ENCODE peak calls at places on chromosome 4, in four cellular contexts. K is K562, C is GM12891, F is GM12878. W is an unnamed sample.

GRCh38 chr4:140252742-140253555 is 99.0 kb upstream of the MAML3 start:
- DNase-seq in F (no peak), K (peak; percentile 81), C (peak; percentile 50), W (peak; percentile 46)

GRCh38 chr4:27692098-27692679 is 831.5 kb downstream of the STIM2 start:
- DNase-seq in C (no peak), K (no peak), F (no peak), W (no peak)

GRCh38 chr4:152044341-152044740 is 283.5 kb upstream of the GATB start:
- DNase-seq in K (no peak), F (no peak), C (no peak), W (no peak)

GRCh38 chr4:37872310-37872988 is 18.4 kb upstream of the TBC1D1 start:
- DNase-seq in F (no peak), K (no peak), C (no peak), W (no peak)

GRCh38 chr4:100489316-100489715 is 28.5 kb downstream of the EMCN start:
- DNase-seq in F (no peak), K (no peak), C (no peak), W (no peak)

GRCh38 chr4:107825072-107825789 is 499 bp downstream of the SGMS2 start:
- DNase-seq in F (no peak), C (no peak), K (no peak), W (peak; percentile 57)

GRCh38 chr4:107857741-107858140 is 33.0 kb downstream of the SGMS2 start:
- DNase-seq in F (no peak), C (no peak), K (no peak), W (no peak)

GRCh38 chr4:110636677-110637407 is 14.0 kb upstream of the PITX2 start:
- DNase-seq in K (no peak), C (no peak), F (no peak), W (no peak)

GRCh38 chr4:108155373-108155772 is 13.4 kb downstream of the LEF1 start:
- DNase-seq in K (no peak), C (no peak), F (no peak), W (no peak)

GRCh38 chr4:149699642-149700041 is 116.0 kb downstream of the IQCM start:
- DNase-seq in F (no peak), C (no peak), K (no peak), W (no peak)

GRCh38 chr4:146132445-146132844 is 43.1 kb upstream of the LSM6 start:
- DNase-seq in F (peak; percentile 70), K (no peak), C (peak; percentile 8), W (no peak)

GRCh38 chr4:159946983-159947645 is 844.2 kb downstream of the RAPGEF2 start:
- DNase-seq in K (peak; percentile 2), C (no peak), F (peak; percentile 2), W (peak; percentile 6)

GRCh38 chr4:139576219-139576618 is 20.2 kb upstream of the SETD7 start:
- DNase-seq in K (no peak), F (no peak), C (no peak), W (no peak)

GRCh38 chr4:141158219-141158618 is 24.9 kb upstream of the RNF150 start:
- DNase-seq in C (no peak), K (peak; percentile 19), F (no peak), W (no peak)

GRCh38 chr4:37188100-37188499 is 56.4 kb upstream of the NWD2 start:
- DNase-seq in K (peak; percentile 25), C (no peak), F (no peak), W (peak; percentile 3)

GRCh38 chr4:155759372-155760252 is 791 bp downstream of the GUCY1B1 start:
- DNase-seq in K (peak; percentile 7), F (no peak), C (peak; percentile 12), W (no peak)

GRCh38 chr4:1055721-1056590 is 44.5 kb downstream of the FGFRL1 start:
- DNase-seq in K (peak; percentile 87), F (no peak), C (no peak), W (no peak)

GRCh38 chr4:17869327-17869726 is 58.5 kb downstream of the NCAPG start:
- DNase-seq in C (no peak), K (no peak), F (no peak), W (no peak)

GRCh38 chr4:118918388-118918787 is 29.7 kb downstream of the SYNPO2 start:
- DNase-seq in F (no peak), K (no peak), C (no peak), W (no peak)

GRCh38 chr4:1851575-1852415 is 4.2 kb downstream of the LETM1 start:
- DNase-seq in C (no peak), F (no peak), K (no peak), W (no peak)

GRCh38 chr4:137621056-137621455 is 88.8 kb upstream of the PCDH18 start:
- DNase-seq in C (no peak), F (no peak), K (no peak), W (no peak)

GRCh38 chr4:92303621-92304027 is at the start of gene GRID2:
- DNase-seq in C (no peak), K (no peak), F (no peak), W (no peak)

GRCh38 chr4:1675802-1676137 is 8.3 kb downstream of the FAM53A start:
- DNase-seq in F (no peak), K (no peak), C (no peak), W (no peak)

DNA sequence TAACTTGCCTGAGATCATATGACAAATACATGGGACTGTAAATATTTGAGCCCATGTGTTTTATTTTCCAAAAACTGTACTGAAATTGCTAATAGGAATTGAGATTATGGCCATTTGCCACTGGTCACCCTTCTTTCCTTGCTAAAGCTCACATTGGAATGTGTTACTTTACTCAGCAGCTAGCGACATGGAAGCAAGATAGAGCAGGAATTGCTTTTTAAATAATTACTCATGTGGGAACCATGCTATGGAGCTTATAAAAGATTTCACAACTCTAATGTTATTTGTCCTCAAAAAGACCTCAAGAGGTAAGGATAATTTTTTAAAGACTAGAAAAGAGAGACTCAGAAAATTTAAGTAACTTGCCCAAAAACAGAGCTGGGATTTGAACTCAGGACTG is 48.8 kb upstream of the AFAP1 start:
- DNase-seq in F (no peak), C (no peak), K (no peak), W (no peak)
- TF ChIP-seq SPI1 in F (no peak), C (no peak), K (no peak), W (no peak)

GRCh38 chr4:26503844-26504243 is 13.6 kb upstream of the CCKAR start:
- DNase-seq in F (no peak), K (no peak), C (no peak), W (no peak)

GRCh38 chr4:26507286-26507685 is 17.0 kb upstream of the CCKAR start:
- DNase-seq in C (no peak), K (no peak), F (no peak), W (no peak)

GRCh38 chr4:26510334-26510705 is 20.0 kb upstream of the CCKAR start:
- DNase-seq in F (no peak), K (no peak), C (no peak), W (no peak)

GRCh38 chr4:26509681-26510333 is 19.5 kb upstream of the CCKAR start:
- DNase-seq in F (no peak), K (no peak), C (no peak), W (no peak)
- TF ChIP-seq SPI1 in F (no peak), K (no peak), C (no peak), W (no peak)

DNA sequence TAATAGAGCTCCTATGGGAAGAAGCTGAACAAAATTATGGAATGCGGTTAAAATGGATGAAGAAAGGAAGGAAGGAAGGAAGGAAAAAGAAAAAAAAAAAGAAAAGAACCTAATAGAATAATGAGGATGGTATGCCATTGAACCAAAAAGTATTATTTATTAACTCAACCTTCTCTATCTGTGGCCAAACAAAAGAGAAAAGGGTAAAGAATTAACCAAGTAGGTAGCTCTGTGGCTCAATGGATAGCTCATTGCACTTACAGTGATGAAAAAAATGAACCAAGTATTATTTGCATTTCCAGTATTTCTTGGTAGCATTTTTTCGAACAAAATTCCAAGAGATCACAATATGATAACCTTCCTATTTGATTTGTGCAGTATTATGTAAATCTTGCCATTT is 56.9 kb upstream of the SLC39A8 start:
- DNase-seq in K (no peak), F (no peak), C (no peak), W (no peak)
- TF ChIP-seq SPI1 in K (no peak), F (no peak), C (no peak), W (no peak)

GRCh38 chr4:4860803-4861591 is 1.5 kb downstream of the MSX1 start:
- DNase-seq in C (no peak), K (no peak), F (no peak), W (no peak)
- TF ChIP-seq SPI1 in C (no peak), K (no peak), F (no peak), W (no peak)

GRCh38 chr4:182292657-182293056 is 49.5 kb downstream of the TENM3 start:
- DNase-seq in F (no peak), K (no peak), C (no peak), W (no peak)

GRCh38 chr4:182294436-182294835 is 51.2 kb downstream of the TENM3 start:
- DNase-seq in K (no peak), F (no peak), C (no peak), W (no peak)

GRCh38 chr4:182301736-182302135 is 58.5 kb downstream of the TENM3 start:
- DNase-seq in K (no peak), F (no peak), C (no peak), W (no peak)

GRCh38 chr4:182293836-182294235 is 50.6 kb downstream of the TENM3 start:
- DNase-seq in K (no peak), C (no peak), F (no peak), W (no peak)

DNA sequence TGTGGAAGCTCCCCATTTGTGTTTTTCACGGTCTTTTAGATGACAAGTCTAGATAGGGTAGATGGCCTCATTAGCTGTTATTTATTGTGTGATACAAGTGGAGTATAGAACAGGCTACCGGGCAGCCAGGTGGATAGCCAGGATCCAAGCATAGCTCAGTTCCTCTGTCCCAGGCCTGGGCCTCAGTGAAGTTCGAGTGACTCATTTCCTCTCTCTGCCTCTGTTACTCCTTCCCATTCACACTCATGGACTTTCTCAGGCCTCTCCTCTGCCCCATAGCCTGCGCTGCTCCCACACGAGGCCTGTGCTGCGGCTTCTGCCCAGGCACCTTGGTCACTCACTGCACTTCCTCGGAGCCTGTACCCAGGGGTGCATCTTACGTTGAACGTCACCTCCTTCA is 54.5 kb downstream of the TENM3 start:
- DNase-seq in C (no peak), K (no peak), F (no peak), W (no peak)
- TF ChIP-seq SPI1 in C (no peak), K (no peak), F (no peak), W (no peak)